ENCODE peak calls at places on chromosomes 5 and 9, in four cellular contexts. One of them, this sample, is unnamed. For H3K4me1, the result is how much of the 10 kb centered on the place peaks cover.

GRCh38 chr9:97906236-97906831 is 16.0 kb downstream of the TRMO start:
- DNase-seq in neuronal stem cell: no peak
- DNase-seq in prostate gland: no peak
- DNase-seq in kidney: no peak
- DNase-seq in this sample: no peak

GRCh38 chr9:892123-892522 is 50.6 kb downstream of the DMRT1 start:
- DNase-seq in kidney: no peak
- DNase-seq in prostate gland: no peak
- DNase-seq in neuronal stem cell: no peak
- DNase-seq in this sample: no peak

GRCh38 chr9:74132986-74133385 is 364.1 kb upstream of the RORB start:
- DNase-seq in neuronal stem cell: no peak
- DNase-seq in kidney: peak
- DNase-seq in prostate gland: no peak
- DNase-seq in this sample: no peak

GRCh38 chr9:125929846-125930245 is 182.7 kb downstream of the PBX3 start:
- DNase-seq in prostate gland: no peak
- DNase-seq in kidney: no peak
- DNase-seq in neuronal stem cell: no peak
- DNase-seq in this sample: no peak

GRCh38 chr9:118446962-118447490 is 742.8 kb downstream of the TLR4 start:
- DNase-seq in neuronal stem cell: no peak
- DNase-seq in kidney: no peak
- DNase-seq in prostate gland: no peak
- DNase-seq in this sample: no peak

GRCh38 chr9:82549174-82549821 is 513.6 kb downstream of the RASEF start:
- DNase-seq in kidney: no peak
- DNase-seq in prostate gland: no peak
- DNase-seq in neuronal stem cell: no peak
- DNase-seq in this sample: no peak

GRCh38 chr5:78779771-78780616 is 131.4 kb upstream of the LHFPL2 start:
- DNase-seq in kidney: no peak
- DNase-seq in prostate gland: no peak
- DNase-seq in neuronal stem cell: no peak
- DNase-seq in this sample: no peak

GRCh38 chr5:95872333-95873268 is 50.1 kb upstream of the GLRX start:
- DNase-seq in kidney: no peak
- DNase-seq in prostate gland: no peak
- DNase-seq in neuronal stem cell: no peak
- DNase-seq in this sample: no peak

GRCh38 chr9:76905984-76906861 is at the start of gene PRUNE2:
- DNase-seq in prostate gland: peak
- DNase-seq in kidney: peak
- DNase-seq in neuronal stem cell: peak
- DNase-seq in this sample: no peak

GRCh38 chr9:15271403-15271802 is 35.6 kb downstream of the TTC39B start:
- DNase-seq in kidney: no peak
- DNase-seq in neuronal stem cell: no peak
- DNase-seq in prostate gland: no peak
- DNase-seq in this sample: no peak

GRCh38 chr9:93662952-93663572 is 86.7 kb downstream of the PHF2 start:
- DNase-seq in prostate gland: no peak
- DNase-seq in kidney: peak
- DNase-seq in neuronal stem cell: no peak
- DNase-seq in this sample: no peak

GRCh38 chr5:38831909-38832308 is 13.9 kb upstream of the OSMR start:
- DNase-seq in neuronal stem cell: no peak
- DNase-seq in prostate gland: no peak
- DNase-seq in kidney: no peak
- DNase-seq in this sample: no peak

GRCh38 chr9:92911496-92912475 is 33.9 kb upstream of the ZNF484 start:
- DNase-seq in neuronal stem cell: peak
- DNase-seq in prostate gland: no peak
- DNase-seq in kidney: no peak
- DNase-seq in this sample: no peak

GRCh38 chr5:176542135-176542595 is 5.0 kb upstream of the RNF44 start:
- DNase-seq in kidney: peak
- DNase-seq in prostate gland: no peak
- DNase-seq in neuronal stem cell: no peak
- DNase-seq in this sample: no peak

GRCh38 chr9:111939322-111939721 is 42.7 kb downstream of the UGCG start:
- DNase-seq in neuronal stem cell: no peak
- DNase-seq in prostate gland: no peak
- DNase-seq in kidney: no peak
- DNase-seq in this sample: no peak

GRCh38 chr5:107487056-107487461 is 183.7 kb downstream of the EFNA5 start:
- DNase-seq in neuronal stem cell: no peak
- DNase-seq in kidney: no peak
- DNase-seq in prostate gland: no peak
- DNase-seq in this sample: no peak

GRCh38 chr9:6502399-6502798 is 89.4 kb downstream of the UHRF2 start:
- DNase-seq in prostate gland: no peak
- DNase-seq in neuronal stem cell: no peak
- DNase-seq in kidney: no peak
- DNase-seq in this sample: no peak

GRCh38 chr5:114412509-114413171 is 50.8 kb downstream of the KCNN2 start:
- DNase-seq in neuronal stem cell: no peak
- DNase-seq in kidney: no peak
- DNase-seq in prostate gland: peak
- DNase-seq in this sample: no peak

GRCh38 chr5:90982576-90982975 is 400.5 kb downstream of the ARRDC3 start:
- DNase-seq in neuronal stem cell: no peak
- DNase-seq in prostate gland: no peak
- DNase-seq in kidney: no peak
- DNase-seq in this sample: no peak

GRCh38 chr5:87120518-87121314 is 147.0 kb upstream of the RASA1 start:
- DNase-seq in kidney: no peak
- DNase-seq in neuronal stem cell: no peak
- DNase-seq in prostate gland: no peak
- DNase-seq in this sample: no peak

GRCh38 chr5:96807099-96807654 is 568 bp downstream of the ERAP1 start:
- DNase-seq in prostate gland: peak
- DNase-seq in kidney: peak
- DNase-seq in neuronal stem cell: peak
- DNase-seq in this sample: no peak

DNA sequence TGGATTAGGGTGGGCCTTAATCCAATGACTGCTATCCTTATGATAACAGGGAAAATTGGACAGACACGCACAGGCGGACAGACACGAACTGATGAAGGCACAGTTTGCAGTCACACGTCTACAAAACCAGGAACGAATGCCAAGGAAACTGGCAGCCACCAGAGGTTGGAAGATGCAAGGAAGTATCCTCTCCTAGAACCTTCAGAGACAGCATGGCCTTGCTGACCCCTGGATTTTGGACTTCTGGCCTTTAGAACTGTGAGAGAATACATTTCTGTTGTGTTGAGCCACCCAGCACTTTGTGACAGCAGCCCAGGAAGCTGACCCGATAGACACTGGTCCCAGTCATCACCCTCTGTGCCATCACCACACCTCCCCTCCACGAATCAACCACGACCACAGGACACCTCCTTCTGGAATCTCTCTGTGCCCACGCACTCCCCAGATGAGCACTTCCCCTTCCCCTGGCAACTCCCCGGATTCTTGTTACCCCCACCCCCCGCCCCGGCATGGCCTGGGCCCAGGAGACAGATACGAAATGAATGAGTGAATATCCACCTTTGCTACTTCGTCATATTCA is 18.7 kb downstream of the GBGT1 start:
- DNase-seq in prostate gland: no peak
- DNase-seq in neuronal stem cell: no peak
- DNase-seq in kidney: no peak
- DNase-seq in this sample: no peak
- H3K27ac ChIP-seq in prostate gland: no peak
- H3K27ac ChIP-seq in neuronal stem cell: no peak
- H3K27ac ChIP-seq in kidney: peak
- H3K27ac ChIP-seq in this sample: peak

DNA sequence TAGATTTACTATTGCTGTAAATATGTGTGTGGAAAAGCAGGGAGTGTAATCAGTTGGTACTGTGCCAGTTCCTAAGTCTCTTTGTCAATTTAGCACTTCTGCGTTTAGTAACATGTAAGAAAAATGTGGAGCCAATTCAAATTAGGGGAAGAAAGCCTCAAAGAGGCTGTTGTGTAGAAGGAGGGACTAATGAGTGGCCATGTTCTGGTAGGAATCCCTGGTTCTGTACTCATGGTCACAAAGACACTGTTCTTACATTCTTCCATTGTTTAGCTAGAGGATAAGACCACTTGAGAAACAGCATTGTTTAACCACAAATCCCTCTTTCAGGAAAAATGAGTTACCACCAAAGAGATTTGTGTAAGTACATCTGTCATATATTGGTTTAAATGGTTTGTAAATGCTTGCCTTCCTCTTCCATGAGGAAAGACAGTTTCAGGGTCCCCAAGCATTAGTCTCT is 14.9 kb downstream of the ARHGEF28 start:
- DNase-seq in neuronal stem cell: no peak
- DNase-seq in kidney: no peak
- DNase-seq in prostate gland: no peak
- DNase-seq in this sample: no peak
- H3K4me3 ChIP-seq in neuronal stem cell: no peak
- H3K4me3 ChIP-seq in kidney: no peak
- H3K4me3 ChIP-seq in prostate gland: no peak
- H3K4me3 ChIP-seq in this sample: no peak

GRCh38 chr9:95499847-95500246 is 16.9 kb downstream of the PTCH1 start:
- DNase-seq in prostate gland: no peak
- DNase-seq in neuronal stem cell: no peak
- DNase-seq in kidney: no peak
- DNase-seq in this sample: no peak
- H3K4me1 ChIP-seq in prostate gland: under half
- H3K4me1 ChIP-seq in neuronal stem cell: half or more
- H3K4me1 ChIP-seq in kidney: under half
- H3K4me1 ChIP-seq in this sample: half or more

GRCh38 chr9:95876595-95876994 is 1.1 kb downstream of the ERCC6L2 start:
- DNase-seq in kidney: no peak
- DNase-seq in prostate gland: no peak
- DNase-seq in neuronal stem cell: no peak
- DNase-seq in this sample: no peak

GRCh38 chr9:95874303-95874988 is 1.0 kb upstream of the ERCC6L2 start:
- DNase-seq in kidney: no peak
- DNase-seq in prostate gland: no peak
- DNase-seq in neuronal stem cell: peak
- DNase-seq in this sample: no peak

GRCh38 chr9:95876138-95876444 is 600 bp downstream of the ERCC6L2 start:
- DNase-seq in prostate gland: no peak
- DNase-seq in neuronal stem cell: no peak
- DNase-seq in kidney: no peak
- DNase-seq in this sample: no peak

GRCh38 chr9:95874989-95875304 is 544 bp upstream of the ERCC6L2 start:
- DNase-seq in kidney: peak
- DNase-seq in prostate gland: peak
- DNase-seq in neuronal stem cell: peak
- DNase-seq in this sample: no peak

DNA sequence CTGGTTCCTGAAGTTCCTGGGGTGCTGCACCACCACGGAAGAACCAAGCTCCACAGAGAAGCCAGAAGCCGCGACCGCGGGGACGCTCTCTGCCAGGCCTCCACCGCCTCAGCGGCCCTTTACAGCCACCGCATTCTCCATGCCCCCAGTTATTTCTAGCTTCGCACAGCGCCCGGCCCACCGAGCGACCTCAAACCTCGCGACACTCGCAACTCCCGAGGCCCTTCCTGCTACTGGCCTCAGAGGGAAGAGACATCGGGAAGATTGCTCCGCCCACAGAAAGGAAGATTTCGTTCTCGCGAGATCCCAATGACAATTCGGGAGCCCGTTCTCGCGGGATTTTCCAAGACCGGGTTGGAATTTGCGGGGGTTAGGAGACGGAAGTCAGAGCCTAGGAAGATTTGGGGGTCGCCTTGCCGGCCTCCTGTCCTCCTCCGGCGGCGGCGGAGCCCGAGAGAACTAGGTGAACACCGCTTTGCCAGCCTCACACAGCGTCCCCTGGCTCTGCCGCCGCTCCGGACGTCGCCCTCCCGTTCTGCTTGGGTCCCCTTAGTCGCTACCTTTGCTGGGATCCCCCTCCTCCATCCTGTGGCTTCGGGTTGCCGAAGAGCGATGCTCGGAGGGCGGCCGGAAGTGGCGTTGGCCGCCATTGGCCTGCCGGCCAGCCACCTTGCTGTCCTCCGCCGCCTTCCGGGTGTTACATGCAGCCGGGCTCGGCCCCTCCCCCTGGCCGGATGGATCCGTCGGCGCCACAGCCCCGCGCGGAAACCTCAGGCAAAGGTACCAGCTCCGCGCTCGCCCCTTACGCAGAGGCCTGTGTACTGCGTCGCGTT is at the start of gene ERCC6L2:
- DNase-seq in prostate gland: peak
- DNase-seq in neuronal stem cell: peak
- DNase-seq in kidney: peak
- DNase-seq in this sample: peak
- H3K27ac ChIP-seq in prostate gland: no peak
- H3K27ac ChIP-seq in neuronal stem cell: peak
- H3K27ac ChIP-seq in kidney: peak
- H3K27ac ChIP-seq in this sample: no peak

This sample was measured in esophagus muscularis mucosa.